ENCODE peak calls at places on chromosomes 5 and 9, in four cellular contexts. S is brain microvascular endothelial cell, Q is epithelial cell of proximal tubule, Z is RWPE2. N is an unnamed sample.

GRCh38 chr5:83476470-83476817 is 4.9 kb downstream of the VCAN start:
- DNase-seq in S (no peak), Q (no peak), Z (no peak), N (no peak)

GRCh38 chr9:88593537-88594185 is 58.7 kb downstream of the NXNL2 start:
- DNase-seq in Q (no peak), S (peak; percentile 65), Z (no peak), N (no peak)

GRCh38 chr9:36268007-36268427 is 9.8 kb upstream of the GNE start:
- DNase-seq in Z (no peak), Q (peak; percentile 66), S (peak; percentile 8), N (no peak)

GRCh38 chr5:9034671-9035070 is 511.2 kb downstream of the SEMA5A start:
- DNase-seq in Z (no peak), Q (no peak), S (peak; percentile 88), N (no peak)

GRCh38 chr5:138488481-138488945 is 23.2 kb downstream of the EGR1 start:
- DNase-seq in Q (no peak), Z (no peak), S (peak; percentile 32), N (no peak)

GRCh38 chr5:105392710-105393149 is 1830.1 kb upstream of the NUDT12 start:
- DNase-seq in S (no peak), Q (no peak), Z (no peak), N (no peak)

GRCh38 chr5:10250804-10251276 is 760 bp downstream of the CCT5 start:
- DNase-seq in Q (no peak), Z (no peak), S (no peak), N (no peak)

GRCh38 chr5:75045071-75045470 is 7.3 kb downstream of the GCNT4 start:
- DNase-seq in Z (no peak), Q (no peak), S (no peak), N (no peak)

GRCh38 chr5:27388755-27389154 is 350.4 kb upstream of the CDH9 start:
- DNase-seq in Q (peak; percentile 49), S (no peak), Z (no peak), N (no peak)

GRCh38 chr5:16411741-16412455 is 53.7 kb downstream of the ZNF622 start:
- DNase-seq in Q (no peak), Z (no peak), S (no peak), N (no peak)

GRCh38 chr5:52841114-52841513 is 53.4 kb downstream of the ITGA1 start:
- DNase-seq in S (no peak), Q (no peak), Z (no peak), N (no peak)

GRCh38 chr5:60700347-60700815 is 415 bp upstream of the DEPDC1B start:
- DNase-seq in Q (no peak), Z (no peak), S (no peak), N (no peak)

GRCh38 chr9:132773764-132774339 is 103.6 kb downstream of the GTF3C4 start:
- DNase-seq in Q (no peak), Z (no peak), S (no peak), N (no peak)

GRCh38 chr5:56247596-56247995 is 14.5 kb upstream of the ANKRD55 start:
- DNase-seq in S (peak; percentile 18), Q (no peak), Z (no peak), N (no peak)

GRCh38 chr5:128627939-128628338 is 89.9 kb upstream of the FBN2 start:
- DNase-seq in Q (no peak), S (no peak), Z (no peak), N (no peak)

GRCh38 chr9:131999692-132000551 is 79.7 kb downstream of the MED27 start:
- DNase-seq in Q (peak; percentile 55), S (peak; percentile 80), Z (no peak), N (no peak)

GRCh38 chr9:35790385-35791291 is 753 bp upstream of the NPR2 start:
- DNase-seq in Q (no peak), S (peak; percentile 68), Z (no peak), N (peak; percentile 51)

GRCh38 chr5:133763744-133764143 is 151.4 kb upstream of the FSTL4 start:
- DNase-seq in S (no peak), Q (no peak), Z (no peak), N (no peak)

GRCh38 chr9:38422555-38423245 is 1.6 kb downstream of the IGFBPL1 start:
- DNase-seq in Q (no peak), S (no peak), Z (no peak), N (no peak)

GRCh38 chr9:115395511-115396021 is 277.6 kb upstream of the TNC start:
- DNase-seq in S (peak; percentile 54), Q (no peak), Z (no peak), N (no peak)

GRCh38 chr9:73089304-73089985 is 62.2 kb upstream of the ANXA1 start:
- DNase-seq in Q (no peak), Z (no peak), S (no peak), N (no peak)

GRCh38 chr5:34676409-34676808 is 20.3 kb downstream of the RAI14 start:
- DNase-seq in Z (no peak), Q (no peak), S (peak; percentile 47), N (peak; percentile 76)

GRCh38 chr5:113804264-113804663 is 290.8 kb downstream of the YTHDC2 start:
- DNase-seq in S (no peak), Q (no peak), Z (no peak), N (no peak)
- TF ChIP-seq CTCF in S (no peak), Q (peak; percentile 5), Z (peak; percentile 13), N (no peak)

DNA sequence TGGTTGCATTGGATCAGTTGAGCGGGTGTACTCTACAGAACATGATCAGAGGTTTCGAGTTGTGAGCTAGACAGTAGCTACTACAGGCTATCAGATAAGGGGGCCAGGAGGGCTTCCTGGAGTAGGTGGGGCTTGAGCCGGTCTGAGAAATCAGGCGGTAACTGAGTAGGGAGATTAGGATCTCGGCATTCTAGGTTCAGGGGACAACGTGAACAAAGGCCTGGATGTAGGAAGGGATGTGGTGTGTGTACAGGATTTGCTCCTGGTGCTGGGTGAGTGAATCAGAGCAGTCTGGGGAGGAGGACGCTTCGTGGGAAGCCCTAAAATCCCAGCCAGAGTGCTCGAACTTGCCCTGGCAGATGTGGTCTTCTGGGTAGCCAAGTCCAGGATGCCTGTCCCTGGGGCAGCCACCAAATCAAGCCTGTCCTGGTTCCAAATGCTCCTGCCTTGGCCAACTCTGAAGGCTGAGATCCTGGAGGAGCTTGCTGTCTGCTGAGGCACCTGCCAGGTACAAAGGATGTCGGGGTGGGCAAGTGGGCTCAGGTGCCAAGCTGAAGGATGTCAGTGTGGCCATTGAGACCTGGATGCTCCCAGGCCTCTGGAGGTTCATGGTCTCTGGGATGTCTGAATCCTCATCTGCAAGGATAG is 33.4 kb downstream of the STC2 start:
- DNase-seq in Z (no peak), S (no peak), Q (no peak), N (no peak)
- H3K4me3 ChIP-seq in Z (no peak overlapping the region), S (no peak overlapping the region), Q (no peak overlapping the region), N (no peak overlapping the region)

GRCh38 chr9:23322392-23322791 is 503.6 kb downstream of the ELAVL2 start:
- DNase-seq in Z (no peak), Q (no peak), S (no peak), N (no peak)
- TF ChIP-seq CTCF in Z (peak; percentile 57), Q (peak; percentile 62), S (peak; percentile 47), N (peak; percentile 61)

DNA sequence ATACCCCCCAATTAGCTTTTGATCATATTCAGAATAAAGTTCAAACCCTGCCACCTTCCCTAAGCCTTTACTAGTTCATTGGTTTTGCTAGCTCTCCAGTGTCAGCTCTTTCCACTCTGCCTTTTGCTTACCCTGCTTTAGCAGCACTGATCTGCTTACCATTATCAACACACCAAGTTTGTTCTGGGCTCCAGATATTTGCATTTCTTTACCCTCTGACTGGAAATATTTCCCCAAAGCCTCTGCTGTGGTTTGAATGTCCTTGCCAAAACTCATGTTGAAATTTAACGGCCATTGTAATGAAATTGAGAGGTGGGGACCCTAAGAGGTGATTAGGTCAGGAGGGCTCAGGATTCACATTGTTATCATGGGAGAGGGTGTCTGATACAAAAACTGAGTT is 99.5 kb downstream of the GCNT1 start:
- DNase-seq in Q (no peak), S (no peak), Z (no peak), N (no peak)
- H3K4me3 ChIP-seq in Q (no peak overlapping the region), S (no peak overlapping the region), Z (no peak overlapping the region), N (no peak overlapping the region)

GRCh38 chr5:69414885-69415583 is at the start of gene MARVELD2:
- DNase-seq in Z (peak; percentile 95), S (peak; percentile 19), Q (no peak), N (no peak)
- TF ChIP-seq CTCF in Z (peak; percentile 84), S (peak; percentile 53), Q (peak; percentile 53), N (peak; percentile 54)

GRCh38 chr5:51488803-51489642 is 105.8 kb downstream of the ISL1 start:
- DNase-seq in S (no peak), Q (no peak), Z (no peak), N (no peak)
- H3K4me3 ChIP-seq in S (no peak overlapping the region), Q (no peak overlapping the region), Z (no peak overlapping the region), N (no peak overlapping the region)